ENCODE peak calls at places on chromosomes 11 and 22, in six cellular contexts. M is retinal pigment epithelial cell, L is tibial nerve, R is fibroblast of mammary gland, K is IMR-90, G is sigmoid colon. A is an unnamed sample.

GRCh38 chr11:96486890-96487633 is 97.2 kb downstream of the JRKL start:
- DNase-seq in L (no peak), K (peak; percentile 25), G (no peak), M (no peak), R (no peak), A (peak; percentile 58)

GRCh38 chr11:115008774-115009173 is 330.4 kb downstream of the NXPE2 start:
- DNase-seq in K (no peak), R (no peak), G (no peak), L (no peak), M (no peak), A (no peak)

GRCh38 chr11:20097319-20098221 is 62.7 kb downstream of the DBX1 start:
- DNase-seq in R (peak; percentile 99), G (no peak), M (no peak), K (peak; percentile 93), L (no peak), A (peak; percentile 97)

GRCh38 chr22:45830531-45831245 is 146.3 kb downstream of the WNT7B start:
- DNase-seq in L (no peak), M (no peak), G (no peak), K (peak; percentile 83), R (peak; percentile 71), A (peak; percentile 61)

GRCh38 chr22:36439481-36440271 is 41.8 kb downstream of the TXN2 start:
- DNase-seq in G (peak; percentile 89), R (peak; percentile 95), M (peak; percentile 21), K (peak; percentile 97), L (no peak), A (peak; percentile 95)

GRCh38 chr22:20659258-20659657 is 114.7 kb upstream of the SERPIND1 start:
- DNase-seq in M (no peak), K (no peak), L (no peak), R (no peak), G (no peak), A (no peak)

GRCh38 chr11:120384476-120384875 is 48.3 kb downstream of the ARHGEF12 start:
- DNase-seq in K (no peak), R (no peak), G (no peak), M (no peak), L (no peak), A (no peak)

GRCh38 chr11:46948378-46949131 is 12.0 kb downstream of the CSTPP1 start:
- DNase-seq in G (no peak), L (no peak), R (peak; percentile 75), M (peak; percentile 38), K (peak; percentile 91), A (peak; percentile 86)

GRCh38 chr11:47905358-47906059 is 57.4 kb upstream of the NUP160 start:
- DNase-seq in L (no peak), G (no peak), M (peak; percentile 55), R (no peak), K (peak; percentile 80), A (peak; percentile 26)

GRCh38 chr11:66725646-66726045 is 3.4 kb downstream of the SPTBN2 start:
- DNase-seq in K (peak; percentile 9), R (no peak), M (no peak), L (no peak), G (peak; percentile 37), A (peak; percentile 27)

GRCh38 chr11:28767574-28767973 is 659.4 kb downstream of the METTL15 start:
- DNase-seq in K (peak; percentile 59), M (no peak), L (no peak), G (no peak), R (peak; percentile 33), A (no peak)

GRCh38 chr11:130634981-130635473 is 186.6 kb downstream of the ADAMTS15 start:
- DNase-seq in K (peak; percentile 81), M (no peak), G (no peak), L (peak; percentile 27), R (peak; percentile 86), A (peak; percentile 90)

GRCh38 chr11:127789887-127790286 is 789.3 kb upstream of the KIRREL3 start:
- DNase-seq in M (peak; percentile 23), K (peak; percentile 1), L (no peak), G (no peak), R (no peak), A (no peak)

GRCh38 chr22:29670615-29671014 is 49.2 kb upstream of the CABP7 start:
- DNase-seq in K (no peak), R (no peak), G (no peak), M (no peak), L (no peak), A (no peak)

GRCh38 chr11:123421589-123421988 is 8.5 kb upstream of the GRAMD1B start:
- DNase-seq in M (no peak), G (no peak), L (no peak), R (no peak), K (no peak), A (no peak)

GRCh38 chr22:43039800-43040199 is 24.9 kb upstream of the PACSIN2 start:
- DNase-seq in K (no peak), L (no peak), M (no peak), R (no peak), G (no peak), A (no peak)

GRCh38 chr11:120088056-120088455 is 49.9 kb downstream of the TRIM29 start:
- DNase-seq in K (no peak), R (no peak), L (no peak), M (no peak), G (no peak), A (no peak)

GRCh38 chr22:30226192-30226832 is 20.2 kb downstream of the LIF start:
- DNase-seq in R (no peak), G (no peak), L (no peak), K (peak; percentile 56), M (no peak), A (no peak)

GRCh38 chr11:133897331-133897650 is 52.0 kb upstream of the SPATA19 start:
- DNase-seq in K (no peak), G (peak; percentile 32), R (no peak), L (no peak), M (no peak), A (no peak)

GRCh38 chr22:37204045-37204655 is 8.1 kb downstream of the SSTR3 start:
- DNase-seq in L (no peak), M (no peak), K (no peak), G (peak; percentile 33), R (no peak), A (no peak)

GRCh38 chr22:50303515-50303847 is 4.0 kb downstream of the PLXNB2 start:
- DNase-seq in M (no peak), G (no peak), K (no peak), L (no peak), R (no peak), A (no peak)

GRCh38 chr22:26585104-26585790 is 4.7 kb downstream of the TPST2 start:
- DNase-seq in R (peak; percentile 68), G (peak; percentile 60), K (peak; percentile 79), M (peak; percentile 69), L (no peak), A (peak; percentile 79)

GRCh38 chr11:111531156-111531555 is 9.4 kb upstream of the LAYN start:
- DNase-seq in K (peak; percentile 67), L (no peak), G (no peak), M (no peak), R (peak; percentile 52), A (peak; percentile 33)

GRCh38 chr22:25350551-25350971 is 131.1 kb downstream of the CRYBB2 start:
- DNase-seq in R (no peak), L (no peak), M (no peak), G (peak; percentile 36), K (no peak), A (no peak)
- TF ChIP-seq CTCF in R (no peak), L (no peak), M (no peak), G (no peak), K (no peak), A (no peak)

GRCh38 chr11:69051381-69052342 is 2.9 kb downstream of the TPCN2 start:
- DNase-seq in K (no peak), R (no peak), M (no peak), G (peak; percentile 75), L (no peak), A (no peak)

GRCh38 chr11:69050592-69051380 is 2.1 kb downstream of the TPCN2 start:
- DNase-seq in L (no peak), G (peak; percentile 76), M (no peak), K (no peak), R (no peak), A (no peak)

GRCh38 chr11:69049490-69049867 is 747 bp downstream of the TPCN2 start:
- DNase-seq in K (no peak), G (no peak), M (no peak), R (no peak), L (no peak), A (no peak)

GRCh38 chr11:69048718-69049489 is at the start of gene TPCN2:
- DNase-seq in M (peak; percentile 85), R (peak; percentile 93), G (peak; percentile 98), K (peak; percentile 96), L (peak; percentile 79), A (peak; percentile 98)

GRCh38 chr11:69048056-69048717 is 545 bp upstream of the TPCN2 start:
- DNase-seq in L (no peak), R (no peak), M (no peak), K (no peak), G (no peak), A (peak; percentile 9)
- H3K4me3 ChIP-seq in L (peak overlapping the region; percentile 72), R (peak overlapping the region; percentile 70), M (peak overlapping the region; percentile 73), K (peak overlapping the region; percentile 30), G (peak overlapping the region; percentile 99), A (peak overlapping the region; percentile 76)

GRCh38 chr11:117946842-117947526 is 17.8 kb upstream of the TMPRSS13 start:
- DNase-seq in R (peak; percentile 96), K (peak; percentile 91), M (peak; percentile 56), G (peak; percentile 93), L (peak; percentile 88), A (peak; percentile 86)

GRCh38 chr11:117944554-117944953 is 15.4 kb upstream of the TMPRSS13 start:
- DNase-seq in K (no peak), M (no peak), R (no peak), L (no peak), G (no peak), A (no peak)

GRCh38 chr11:117942255-117942654 is 13.1 kb upstream of the TMPRSS13 start:
- DNase-seq in G (no peak), R (no peak), M (no peak), K (no peak), L (no peak), A (no peak)

GRCh38 chr11:117946196-117946841 is 17.1 kb upstream of the TMPRSS13 start:
- DNase-seq in G (no peak), M (no peak), L (no peak), R (no peak), K (no peak), A (no peak)

DNA sequence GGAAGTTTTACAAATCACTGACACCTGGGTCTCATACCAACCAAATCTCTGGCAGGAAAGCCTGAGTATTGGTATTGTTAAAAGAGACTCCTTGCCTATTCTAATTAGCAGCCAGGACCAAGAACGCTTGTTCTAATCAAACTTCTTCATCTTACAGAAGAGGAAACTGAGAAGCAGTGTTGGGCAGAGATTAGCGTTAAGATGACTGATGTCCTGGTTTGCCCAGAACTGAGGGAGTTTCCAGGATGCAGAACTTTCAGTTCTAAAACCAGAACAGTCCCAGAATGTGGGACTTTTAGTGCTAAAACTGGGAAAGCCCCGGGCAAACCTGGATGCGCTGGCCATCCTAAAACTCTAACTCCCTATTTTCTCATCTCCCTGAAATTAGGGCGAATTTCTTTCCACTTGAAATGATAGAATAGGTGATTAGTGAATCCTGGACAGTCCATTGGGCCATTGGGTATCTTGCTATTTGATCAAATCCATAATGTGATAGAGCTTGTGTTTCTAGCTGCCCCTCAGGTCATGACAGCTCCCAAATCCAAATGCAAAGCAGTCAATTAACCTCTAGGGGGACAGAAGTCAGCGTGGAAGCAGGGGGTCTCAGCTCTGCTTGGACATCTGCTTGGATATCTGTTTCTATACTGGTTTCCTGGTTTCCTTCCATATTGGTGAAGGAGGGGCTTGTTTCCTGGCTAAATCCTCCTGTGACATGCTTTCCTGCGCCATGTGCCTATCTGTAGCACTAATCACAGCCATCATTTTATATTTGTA is 16.0 kb upstream of the TMPRSS13 start:
- DNase-seq in R (no peak), G (no peak), L (no peak), M (no peak), K (no peak), A (no peak)
- TF ChIP-seq CTCF in R (peak; percentile 10), G (no peak), L (no peak), M (peak; percentile 17), K (no peak), A (no peak)

GRCh38 chr11:34926101-34926830 is 9.8 kb downstream of the PDHX start:
- DNase-seq in R (peak; percentile 65), G (no peak), K (peak; percentile 62), M (no peak), L (peak; percentile 28), A (peak; percentile 76)
- H3K4me3 ChIP-seq in R (no peak overlapping the region), G (no peak overlapping the region), K (no peak overlapping the region), M (no peak overlapping the region), L (no peak overlapping the region), A (no peak overlapping the region)

A was measured in astrocyte of the spinal cord.